ENCODE peak calls at places on chromosomes 5 and 9, in four cellular contexts. P is heart right ventricle, L is AG04449, G is SK-N-SH. Y is an unnamed sample.

GRCh38 chr5:15618938-15619337 is 119.0 kb downstream of the FBXL7 start:
- DNase-seq in L (no peak), G (no peak), P (no peak), Y (no peak)

GRCh38 chr5:78182838-78183237 is 111.7 kb downstream of the AP3B1 start:
- DNase-seq in G (no peak), L (no peak), P (no peak), Y (no peak)

GRCh38 chr5:141250576-141250975 is 5.4 kb downstream of the PCDHB15 start:
- DNase-seq in G (no peak), L (no peak), P (no peak), Y (no peak)

GRCh38 chr5:1294839-1295649 is at the start of gene TERT:
- DNase-seq in L (no peak), G (peak; percentile 94), P (no peak), Y (no peak)

GRCh38 chr5:123511290-123511647 is 708 bp upstream of the CSNK1G3 start:
- DNase-seq in L (no peak), P (no peak), G (no peak), Y (no peak)

GRCh38 chr9:136082496-136083361 is 12.4 kb downstream of the NACC2 start:
- DNase-seq in P (no peak), G (peak; percentile 34), L (no peak), Y (no peak)

GRCh38 chr5:14032944-14033343 is 88.5 kb upstream of the DNAH5 start:
- DNase-seq in G (no peak), P (no peak), L (no peak), Y (no peak)

GRCh38 chr5:157994271-157994691 is 135.3 kb upstream of the CLINT1 start:
- DNase-seq in G (no peak), P (no peak), L (no peak), Y (no peak)

GRCh38 chr5:74833537-74834266 is 32.5 kb downstream of the FAM169A start:
- DNase-seq in L (no peak), P (no peak), G (no peak), Y (no peak)

GRCh38 chr9:101352892-101353462 is 31.8 kb downstream of the BAAT start:
- DNase-seq in L (no peak), G (no peak), P (no peak), Y (no peak)

GRCh38 chr5:32319392-32319791 is 6.7 kb upstream of the MTMR12 start:
- DNase-seq in P (no peak), L (no peak), G (no peak), Y (no peak)
- TF ChIP-seq CTCF in P (no peak), L (no peak), G (no peak), Y (no peak)

GRCh38 chr9:73683862-73684591 is 532.4 kb downstream of the ANXA1 start:
- DNase-seq in G (peak; percentile 1), L (no peak), P (no peak), Y (peak; percentile 32)
- TF ChIP-seq CTCF in G (peak; percentile 74), L (no peak), P (peak; percentile 6), Y (peak; percentile 76)

DNA sequence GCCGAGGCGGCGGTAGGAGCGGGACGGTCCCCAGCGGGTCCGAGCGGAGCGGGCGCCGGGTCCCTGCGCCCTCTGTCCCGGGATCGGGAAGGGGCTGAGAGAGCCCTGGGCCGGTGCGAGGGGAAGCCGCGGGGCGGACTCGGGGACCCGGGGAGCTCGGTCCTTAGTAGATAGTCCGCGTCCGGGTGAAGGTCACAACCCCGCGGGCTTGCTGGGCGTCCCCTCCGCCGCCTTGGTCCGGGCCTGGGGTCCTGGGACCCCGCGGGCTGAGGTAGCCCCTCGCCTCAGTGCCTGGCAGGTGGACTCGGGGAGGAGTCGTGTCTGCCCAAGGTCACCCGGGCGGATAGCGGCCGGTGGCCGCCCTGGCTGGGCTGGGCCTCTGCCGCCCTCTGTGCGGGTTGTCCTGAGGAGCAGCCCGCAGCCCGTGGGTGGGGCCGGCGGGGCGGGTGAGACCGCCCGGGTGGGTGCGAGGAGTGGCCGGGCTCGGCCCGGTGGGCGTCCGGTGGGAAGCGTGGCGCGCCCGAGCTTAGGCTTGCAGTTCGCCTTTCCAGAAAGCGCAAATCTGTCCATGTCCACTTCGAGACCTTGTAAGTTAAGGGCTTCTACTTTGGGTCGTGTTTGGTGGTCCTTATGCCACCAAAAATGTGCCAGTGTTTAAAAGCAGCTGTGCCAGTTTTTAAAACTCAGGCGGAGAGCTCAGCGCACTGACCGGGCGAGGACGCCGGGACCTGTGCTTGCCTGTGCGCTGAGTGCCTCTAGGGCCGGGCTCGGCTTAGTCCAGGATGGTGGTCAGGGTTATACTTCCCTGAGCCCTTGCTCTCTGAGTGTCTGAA is 553 bp downstream of the SDHA start:
- DNase-seq in G (peak; percentile 54), L (no peak), P (peak; percentile 36), Y (no peak)
- TF ChIP-seq CTCF in G (no peak), L (no peak), P (no peak), Y (no peak)

GRCh38 chr5:146805099-146805498 is 73.5 kb downstream of the PPP2R2B start:
- DNase-seq in G (no peak), P (no peak), L (no peak), Y (no peak)
- TF ChIP-seq CTCF in G (no peak), P (no peak), L (no peak), Y (no peak)

DNA sequence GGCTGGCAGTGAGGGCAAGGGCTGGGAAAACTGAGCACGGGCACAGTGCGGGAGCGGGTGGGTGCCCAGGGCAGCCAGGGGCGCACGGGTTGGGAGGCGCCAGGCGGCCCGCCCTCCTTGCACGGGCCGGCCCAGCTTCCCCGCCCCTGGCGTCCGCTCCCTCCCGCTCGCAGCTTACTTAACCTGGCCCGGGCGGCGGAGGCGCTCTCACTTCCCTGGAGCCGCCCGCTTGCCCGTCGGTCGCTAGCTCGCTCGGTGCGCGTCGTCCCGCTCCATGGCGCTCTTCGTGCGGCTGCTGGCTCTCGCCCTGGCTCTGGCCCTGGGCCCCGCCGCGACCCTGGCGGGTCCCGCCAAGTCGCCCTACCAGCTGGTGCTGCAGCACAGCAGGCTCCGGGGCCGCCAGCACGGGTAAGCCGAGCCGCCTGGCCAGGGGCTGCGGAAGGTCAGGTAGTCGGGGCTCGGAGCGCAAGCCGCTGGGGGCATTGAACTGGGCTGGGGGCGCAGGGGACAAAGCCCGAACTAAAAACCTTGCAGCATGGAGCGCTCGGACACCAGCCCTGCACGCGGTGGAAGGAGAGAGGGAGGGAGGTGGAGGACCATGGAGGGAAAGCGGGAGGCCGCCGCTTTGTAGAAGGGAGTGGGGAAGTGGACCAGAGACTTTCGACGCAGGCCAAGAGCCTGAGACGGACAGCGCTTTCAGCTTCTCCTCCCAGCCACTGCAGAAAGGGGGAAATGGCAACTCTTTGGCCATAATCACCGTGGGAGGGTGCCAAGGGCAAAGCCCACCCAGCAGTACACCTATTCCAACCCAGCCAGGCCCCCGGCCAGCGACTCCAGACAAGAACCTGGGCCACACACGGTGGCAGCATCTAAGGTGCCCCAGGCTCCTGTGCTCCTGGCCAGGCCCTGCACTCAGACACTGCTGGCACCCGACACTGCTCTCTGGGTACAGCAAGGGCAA is at the start of gene TGFBI:
- DNase-seq in G (peak; percentile 54), P (peak; percentile 78), L (no peak), Y (no peak)
- TF ChIP-seq CTCF in G (no peak), P (peak; percentile 17), L (peak; percentile 26), Y (no peak)

GRCh38 chr5:56305001-56305400 is 71.9 kb upstream of the ANKRD55 start:
- DNase-seq in P (no peak), G (peak; percentile 61), L (no peak), Y (peak; percentile 7)

GRCh38 chr5:56309262-56309826 is 76.2 kb upstream of the ANKRD55 start:
- DNase-seq in P (no peak), G (no peak), L (no peak), Y (no peak)

GRCh38 chr5:56305551-56305950 is 72.4 kb upstream of the ANKRD55 start:
- DNase-seq in P (no peak), L (no peak), G (peak; percentile 70), Y (no peak)

GRCh38 chr5:56306433-56307150 is 73.5 kb upstream of the ANKRD55 start:
- DNase-seq in P (no peak), G (no peak), L (no peak), Y (no peak)

GRCh38 chr5:56307714-56308346 is 74.7 kb upstream of the ANKRD55 start:
- DNase-seq in G (no peak), L (no peak), P (no peak), Y (no peak)
- TF ChIP-seq CTCF in G (no peak), L (no peak), P (no peak), Y (no peak)

GRCh38 chr9:7394007-7394774 is 405.4 kb downstream of the DMAC1 start:
- DNase-seq in P (no peak), G (no peak), L (no peak), Y (no peak)
- TF ChIP-seq CTCF in P (no peak), G (no peak), L (no peak), Y (no peak)

GRCh38 chr5:177369050-177369912 is 11.6 kb downstream of the RGS14 start:
- DNase-seq in L (no peak), G (peak; percentile 72), P (no peak), Y (no peak)

GRCh38 chr5:177371705-177372533 is 12.3 kb upstream of the SLC34A1 start:
- DNase-seq in G (no peak), P (no peak), L (no peak), Y (no peak)

GRCh38 chr5:177371120-177371537 is 13.1 kb upstream of the SLC34A1 start:
- DNase-seq in P (no peak), G (no peak), L (no peak), Y (no peak)

GRCh38 chr5:177369913-177370487 is 12.3 kb downstream of the RGS14 start:
- DNase-seq in L (no peak), P (no peak), G (no peak), Y (no peak)

DNA sequence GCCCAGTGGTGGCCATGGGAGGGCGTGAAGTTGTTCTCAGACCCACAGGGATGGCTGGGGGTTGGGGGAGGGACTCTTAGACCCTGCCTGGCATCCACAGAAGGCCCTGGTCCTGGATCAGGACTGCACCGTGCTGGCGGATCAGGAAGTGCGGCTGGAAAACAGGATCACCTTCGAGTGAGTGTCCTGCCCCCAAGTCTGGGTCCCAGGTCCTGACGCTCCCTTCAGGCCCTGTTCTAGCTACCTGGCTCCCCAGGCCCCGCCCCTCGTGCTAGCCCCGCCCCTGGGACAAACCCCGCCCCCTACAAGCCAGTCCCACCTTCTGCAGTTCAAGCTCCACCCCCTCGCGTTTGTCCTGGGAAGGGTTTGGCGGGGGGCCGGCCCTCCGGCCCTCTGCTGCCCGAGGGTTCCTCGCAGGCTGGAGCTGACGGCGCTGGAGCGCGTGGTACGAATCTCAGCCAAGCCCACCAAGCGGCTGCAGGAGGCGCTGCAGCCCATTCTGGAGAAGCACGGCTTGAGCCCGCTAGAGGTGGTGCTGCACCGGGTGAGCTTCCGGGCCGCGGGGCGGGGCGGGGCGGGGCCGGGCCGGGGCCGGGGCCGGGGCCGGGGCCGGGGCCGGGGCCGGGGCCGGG is 12.9 kb downstream of the RGS14 start:
- DNase-seq in P (peak; percentile 72), G (peak; percentile 92), L (no peak), Y (peak; percentile 65)
- TF ChIP-seq CTCF in P (peak; percentile 44), G (peak; percentile 49), L (peak; percentile 76), Y (peak; percentile 60)

DNA sequence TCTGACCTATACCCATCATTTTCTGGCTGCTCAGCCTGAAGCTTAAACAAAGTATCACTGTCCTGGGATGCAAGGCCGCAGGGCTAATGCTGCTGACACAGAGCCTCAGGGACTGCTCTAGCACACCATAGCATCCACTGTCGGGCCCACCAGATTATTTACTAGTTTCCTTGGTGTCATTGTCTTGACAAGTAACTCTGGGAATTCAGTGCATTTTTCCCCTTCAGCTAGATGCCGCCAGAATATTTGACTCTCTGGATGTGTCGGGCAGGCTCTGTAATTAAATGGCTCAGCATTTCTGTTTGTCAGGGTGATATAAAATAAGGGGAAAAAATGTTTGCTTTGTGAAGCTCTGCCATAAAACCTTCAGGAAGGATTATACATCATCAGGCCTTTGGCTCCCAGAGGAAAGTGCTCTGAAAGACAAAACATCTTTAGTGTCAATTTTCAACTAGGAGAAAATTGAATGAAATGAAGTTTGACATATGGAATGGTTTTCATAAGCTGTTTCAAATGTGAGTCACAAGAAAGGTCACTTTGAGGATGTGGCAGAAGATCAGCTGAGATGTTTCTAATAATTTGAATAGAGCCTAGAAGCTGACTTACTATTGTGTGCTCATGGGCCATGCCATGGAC is 350.1 kb downstream of the TMEM232 start:
- DNase-seq in G (no peak), P (no peak), L (peak; percentile 61), Y (peak; percentile 73)
- TF ChIP-seq CTCF in G (no peak), P (no peak), L (no peak), Y (no peak)

GRCh38 chr5:159951387-159951786 is 35.1 kb downstream of the ADRA1B start:
- DNase-seq in L (no peak), G (peak; percentile 36), P (no peak), Y (no peak)
- TF ChIP-seq CTCF in L (peak; percentile 30), G (peak; percentile 69), P (no peak), Y (peak; percentile 9)